ENCODE peak calls at places on chromosomes 12 and 14, in seven cellular contexts. S is Caki2; D is anterior cingulate cortex; E is stimulated activated naive B cell treated with anti-CD40 and anti-IgM and Interleukin-4, amounts not matched to agents 10 μg/mL and 1 μg/mL and 100 μg/mL, for 72 hours; W is activated CD4-positive, alpha-beta T cell treated with anti-CD3 and anti-CD28 coated beads, Interleukin-2, amount 10 ng/mL, durations not matched to agents 7 days and 5 days; F is CD8-positive, alpha-beta T cell; N is NCI-H187 treated with DMSO at 0.1 percent for 48 hours. P is an unnamed sample.

GRCh38 chr12:82873309-82873708 is 186.6 kb downstream of the TMTC2 start:
- DNase-seq in S (no peak), D (no peak), E (no peak), W (no peak), F (no peak), N (no peak), P (no peak)

GRCh38 chr12:128449146-128449894 is 182.3 kb downstream of the TMEM132C start:
- DNase-seq in S (no peak), D (no peak), E (no peak), W (no peak), F (no peak), N (no peak), P (peak)

GRCh38 chr12:63450821-63451220 is 217.5 kb downstream of the DPY19L2 start:
- DNase-seq in S (no peak), D (no peak), E (no peak), W (no peak), F (no peak), N (no peak), P (no peak)

GRCh38 chr12:99658950-99659349 is 11.4 kb downstream of the GARIN6 start:
- DNase-seq in S (no peak), D (no peak), E (no peak), W (no peak), F (no peak), N (no peak), P (no peak)

GRCh38 chr12:27367078-27367477 is 34.4 kb downstream of the BMAL2 start:
- DNase-seq in S (no peak), D (no peak), E (no peak), W (no peak), F (no peak), N (no peak), P (no peak)

GRCh38 chr12:42568952-42569916 is 20.3 kb downstream of the PRICKLE1 start:
- DNase-seq in S (peak), D (no peak), E (peak), W (peak), F (no peak), N (peak), P (peak)

GRCh38 chr12:6428326-6428725 is 16.4 kb upstream of the CD27 start:
- DNase-seq in S (no peak), D (no peak), E (no peak), W (no peak), F (no peak), N (no peak), P (no peak)

GRCh38 chr14:90599748-90600507 is 203.1 kb downstream of the CALM1 start:
- DNase-seq in S (peak), D (no peak), E (no peak), W (no peak), F (no peak), N (no peak), P (no peak)

GRCh38 chr14:70885343-70886014 is 21.8 kb upstream of the PCNX1 start:
- DNase-seq in S (no peak), D (no peak), E (no peak), W (no peak), F (no peak), N (no peak), P (no peak)

GRCh38 chr12:39646963-39647362 is 27.4 kb upstream of the ABCD2 start:
- DNase-seq in S (no peak), D (no peak), E (no peak), W (no peak), F (no peak), N (no peak), P (no peak)

GRCh38 chr12:15732341-15733061 is 56.7 kb downstream of the EPS8 start:
- DNase-seq in S (peak), D (no peak), E (no peak), W (no peak), F (no peak), N (no peak), P (no peak)

GRCh38 chr12:129073157-129073915 is 220.1 kb downstream of the GLT1D1 start:
- DNase-seq in S (no peak), D (no peak), E (no peak), W (no peak), F (no peak), N (no peak), P (no peak)

GRCh38 chr12:116603516-116603915 is 44.3 kb downstream of the MAP1LC3B2 start:
- DNase-seq in S (no peak), D (no peak), E (no peak), W (no peak), F (no peak), N (no peak), P (no peak)

GRCh38 chr14:22835505-22835904 is 880 bp upstream of the MMP14 start:
- DNase-seq in S (no peak), D (no peak), E (no peak), W (no peak), F (no peak), N (no peak), P (no peak)

GRCh38 chr14:105168979-105169507 is 467 bp upstream of the JAG2 start:
- DNase-seq in S (no peak), D (no peak), E (no peak), W (peak), F (peak), N (no peak), P (no peak)

P was measured in DMS153.